ENCODE peak calls at places on chromosomes 3 and 15, in five cellular contexts. P, X, V, B and U are unnamed samples. For H3K27me3, the result is how much of the 10 kb centered on the place peaks cover.

GRCh38 chr3:106685751-106686150 is 691.5 kb upstream of the CCDC54 start:
- DNase-seq in P (no peak), B (no peak), X (no peak), V (no peak), U (no peak)

GRCh38 chr15:70956196-70956595 is 63.6 kb downstream of the LRRC49 start:
- DNase-seq in V (no peak), X (no peak), B (no peak), P (no peak), U (no peak)

GRCh38 chr15:68586274-68586961 is 7.6 kb downstream of the CORO2B start:
- DNase-seq in V (no peak), P (peak), B (no peak), X (no peak), U (peak)

GRCh38 chr3:105907790-105908189 is 39.0 kb upstream of the CBLB start:
- DNase-seq in B (no peak), X (no peak), V (no peak), P (no peak), U (no peak)

GRCh38 chr15:62988701-62989100 is 53.8 kb upstream of the TPM1 start:
- DNase-seq in V (no peak), B (no peak), P (no peak), X (no peak), U (no peak)

GRCh38 chr3:70916375-70917055 is 604.1 kb upstream of the MDFIC2 start:
- DNase-seq in V (no peak), X (no peak), B (no peak), P (no peak), U (no peak)

GRCh38 chr15:51759557-51760070 is 8.2 kb downstream of the TMOD2 start:
- DNase-seq in V (peak), B (no peak), X (no peak), P (no peak), U (no peak)

GRCh38 chr15:84600331-84600686 is 500 bp upstream of the ZSCAN2 start:
- DNase-seq in B (peak), X (peak), P (peak), V (peak), U (no peak)

DNA sequence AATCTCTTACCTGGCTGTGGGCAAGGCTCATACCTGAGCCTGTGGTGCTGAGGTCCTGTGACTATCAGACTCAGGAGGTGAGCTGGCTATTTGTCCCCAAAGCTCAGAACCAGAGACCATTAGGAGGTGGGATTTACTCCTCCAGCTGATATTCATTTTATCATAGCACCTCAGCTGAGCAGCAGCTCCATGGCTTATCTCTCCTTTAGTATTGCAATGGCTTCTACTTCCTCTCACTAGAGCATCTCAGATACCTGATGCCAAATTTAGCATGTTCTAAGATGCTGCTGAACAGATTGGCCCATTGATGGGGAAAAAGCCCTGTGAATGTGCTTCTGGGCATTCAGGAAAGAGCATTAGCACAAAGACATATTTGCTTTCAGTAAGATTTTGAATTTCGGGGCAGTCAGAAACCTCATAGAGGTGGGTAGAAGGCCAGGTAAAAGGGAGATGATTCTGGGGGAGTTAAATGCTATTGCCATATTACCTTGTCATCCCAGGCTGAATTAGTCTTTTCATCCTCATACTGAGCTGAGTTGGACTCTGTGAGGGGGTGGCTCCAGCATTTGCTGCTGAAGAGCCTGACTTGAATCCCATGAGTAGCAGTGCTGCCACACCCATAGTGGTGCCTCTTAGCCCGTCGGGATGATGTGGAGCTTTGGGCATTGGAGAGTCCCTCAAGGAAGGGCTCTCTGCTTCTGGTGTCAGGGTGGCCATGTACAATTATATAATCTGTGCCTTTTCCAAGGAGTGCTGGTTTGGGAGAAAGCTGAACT is 2.4 kb downstream of the BSN start:
- DNase-seq in V (no peak), B (no peak), P (no peak), X (no peak), U (no peak)
- H3K27me3 ChIP-seq in V (under half), B (under half), P (under half), X (half or more), U (under half)

DNA sequence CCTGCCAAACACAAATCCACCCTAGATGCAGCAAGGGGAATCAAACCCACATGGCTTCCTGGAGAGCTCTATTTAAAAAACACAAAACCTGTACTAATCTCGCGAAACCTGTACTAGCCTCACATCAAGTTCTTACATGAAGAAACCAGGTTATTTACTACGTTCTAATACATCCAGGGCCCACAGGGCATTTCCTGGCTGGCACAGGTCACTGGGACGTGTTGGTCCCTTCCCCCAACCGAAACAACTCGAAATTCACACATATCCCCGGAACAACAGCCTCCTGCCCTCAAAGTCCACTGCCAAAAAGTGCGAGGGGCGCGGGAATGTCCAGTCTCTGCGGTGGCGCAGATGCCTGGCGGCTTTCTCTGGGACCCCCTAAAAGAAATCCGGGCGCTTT is 955 bp downstream of the CDCP1 start:
- DNase-seq in P (no peak), V (no peak), X (no peak), B (no peak), U (no peak)
- H3K27me3 ChIP-seq in P (under half), V (under half), X (under half), B (under half), U (under half)

GRCh38 chr15:73865904-73866303 is 7.5 kb upstream of the TBC1D21 start:
- DNase-seq in B (no peak), X (no peak), P (no peak), V (no peak), U (no peak)
- H3K27me3 ChIP-seq in B (under half), X (half or more), P (under half), V (under half), U (under half)

GRCh38 chr15:60009124-60009523 is 5.0 kb downstream of the FOXB1 start:
- DNase-seq in P (no peak), B (no peak), V (no peak), X (no peak), U (no peak)

GRCh38 chr15:60010467-60011257 is 6.6 kb downstream of the FOXB1 start:
- DNase-seq in V (no peak), P (no peak), B (no peak), X (no peak), U (no peak)

GRCh38 chr15:60009581-60010379 is 5.7 kb downstream of the FOXB1 start:
- DNase-seq in B (no peak), X (peak), P (no peak), V (no peak), U (no peak)

GRCh38 chr15:60017538-60018199 is 13.6 kb downstream of the FOXB1 start:
- DNase-seq in P (no peak), X (no peak), V (no peak), B (no peak), U (no peak)

GRCh38 chr15:60012695-60013094 is 8.6 kb downstream of the FOXB1 start:
- DNase-seq in V (no peak), X (no peak), P (no peak), B (no peak), U (no peak)
- H3K27me3 ChIP-seq in V (half or more), X (half or more), P (under half), B (half or more), U (under half)

GRCh38 chr3:192409838-192410683 is 317.3 kb downstream of the FGF12 start:
- DNase-seq in X (peak), V (peak), P (no peak), B (no peak), U (no peak)

GRCh38 chr3:192410684-192410960 is 316.7 kb downstream of the FGF12 start:
- DNase-seq in B (no peak), V (peak), P (no peak), X (no peak), U (no peak)

GRCh38 chr3:192408007-192408655 is 319.2 kb downstream of the FGF12 start:
- DNase-seq in V (peak), X (peak), B (no peak), P (no peak), U (no peak)

GRCh38 chr3:192409203-192409837 is 318.0 kb downstream of the FGF12 start:
- DNase-seq in X (peak), B (no peak), V (peak), P (no peak), U (no peak)

DNA sequence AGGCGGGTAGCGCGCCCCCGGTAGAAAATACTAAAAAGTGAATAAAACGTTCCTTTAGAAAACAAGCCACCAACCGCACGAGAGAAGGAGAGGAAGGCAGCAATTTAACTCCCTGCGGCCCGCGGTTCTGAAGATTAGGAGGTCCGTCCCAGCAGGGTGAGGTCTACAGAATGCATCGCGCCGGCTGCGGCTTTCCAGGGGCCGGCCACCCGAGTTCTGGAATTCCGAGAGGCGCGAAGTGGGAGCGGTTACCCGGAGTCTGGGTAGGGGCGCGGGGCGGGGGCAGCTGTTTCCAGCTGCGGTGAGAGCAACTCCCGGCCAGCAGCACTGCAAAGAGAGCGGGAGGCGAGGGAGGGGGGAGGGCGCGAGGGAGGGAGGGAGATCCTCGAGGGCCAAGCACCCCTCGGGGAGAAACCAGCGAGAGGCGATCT is 318.6 kb downstream of the FGF12 start:
- DNase-seq in B (no peak), P (no peak), V (peak), X (peak), U (no peak)
- H3K27me3 ChIP-seq in B (under half), P (under half), V (under half), X (half or more), U (under half)

DNA sequence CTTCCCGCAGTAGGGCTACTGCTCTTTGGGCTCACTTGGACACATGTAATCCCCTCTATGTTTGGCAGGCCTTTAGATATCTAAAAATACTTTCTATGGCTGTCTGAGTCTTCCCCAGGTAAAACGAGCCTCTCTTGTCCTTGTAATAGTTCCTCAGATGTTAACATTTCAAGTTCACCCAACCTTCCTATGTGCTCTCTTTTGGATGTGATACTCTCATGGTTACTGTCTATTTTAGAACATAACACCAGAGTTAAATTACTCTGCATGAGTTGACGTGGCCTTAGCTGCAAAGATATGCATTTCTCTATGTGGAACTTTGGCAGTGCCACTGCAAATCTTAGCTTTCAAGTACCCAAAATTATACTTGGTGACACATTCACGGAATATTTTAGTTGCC is 31.9 kb upstream of the CSPG5 start:
- DNase-seq in V (no peak), X (no peak), B (no peak), P (no peak), U (no peak)
- H3K27me3 ChIP-seq in V (under half), X (under half), B (under half), P (under half), U (under half)

DNA sequence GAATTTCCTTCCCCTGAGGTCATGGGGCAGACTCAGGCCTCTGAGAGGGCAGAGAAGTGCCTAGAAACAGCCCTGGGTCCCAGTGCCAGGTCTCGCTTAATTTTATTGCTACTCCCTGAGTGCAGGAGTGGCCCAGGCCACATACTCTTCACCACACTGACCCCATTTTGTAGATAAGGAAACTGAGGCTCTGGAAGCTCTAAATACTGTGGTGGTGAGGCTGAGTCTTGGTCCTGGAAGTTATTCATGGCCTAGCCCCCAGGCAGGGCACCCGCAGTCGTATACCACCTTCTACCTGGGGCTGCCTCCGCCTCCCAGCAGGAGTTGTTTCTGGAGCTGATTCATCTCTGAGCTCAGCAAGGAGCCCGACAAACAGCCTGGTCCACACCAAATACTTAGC is 9.8 kb downstream of the ATP2B2 start:
- DNase-seq in V (no peak), P (no peak), B (no peak), X (no peak), U (no peak)
- H3K27me3 ChIP-seq in V (under half), P (under half), B (under half), X (under half), U (under half)

DNA sequence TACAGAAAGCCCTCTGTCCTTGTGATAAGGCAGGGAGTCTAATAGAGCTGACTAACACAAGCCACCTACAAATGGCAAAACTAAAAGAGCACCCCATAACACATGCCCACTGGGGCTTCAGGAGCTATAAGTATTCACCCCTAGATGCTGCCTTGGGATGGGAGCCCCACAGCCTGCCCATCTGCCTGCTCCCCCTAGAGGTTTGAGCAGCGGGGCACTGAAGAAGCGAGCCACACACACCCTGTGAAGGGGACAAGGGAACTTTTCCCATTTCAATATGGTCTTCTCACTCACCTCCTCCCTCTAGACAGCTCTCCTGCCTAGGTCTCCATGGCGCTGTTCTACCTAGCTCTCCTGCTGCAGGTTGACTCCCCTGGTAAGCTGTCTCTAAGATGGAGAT is 261.0 kb downstream of the SHQ1 start:
- DNase-seq in B (no peak), X (no peak), P (no peak), V (no peak), U (no peak)
- H3K27me3 ChIP-seq in B (under half), X (under half), P (under half), V (under half), U (under half)